ENCODE peak calls at places on chromosomes 13 and 19, in nine cellular contexts. D is heart right ventricle, N is cardiac muscle cell, L is uterus, X is brain microvascular endothelial cell, K is pancreas, V is right lobe of liver, M is PC-3, G is bronchial epithelial cell. F is an unnamed sample.

GRCh38 chr13:99977334-99977911 is 4.2 kb upstream of the ZIC2 start:
- DNase-seq in D (no peak), N (no peak), L (no peak), X (no peak), K (no peak), V (no peak), M (no peak), G (no peak), F (no peak)

GRCh38 chr13:104106705-104107393 is 1040.6 kb upstream of the SLC10A2 start:
- DNase-seq in D (no peak), N (peak), L (no peak), X (peak), K (no peak), V (no peak), M (peak), G (peak), F (no peak)

GRCh38 chr13:52980695-52981094 is 47.9 kb upstream of the OLFM4 start:
- DNase-seq in D (no peak), N (no peak), L (no peak), X (no peak), K (no peak), V (no peak), M (peak), G (peak), F (no peak)

GRCh38 chr19:49988433-49988832 is 27.5 kb upstream of the SIGLEC11 start:
- DNase-seq in D (no peak), N (no peak), L (no peak), X (peak), K (no peak), V (no peak), M (peak), G (peak), F (no peak)

GRCh38 chr19:17739121-17739875 is 12.0 kb upstream of the FCHO1 start:
- DNase-seq in D (peak), N (peak), L (no peak), X (no peak), K (no peak), V (no peak), M (no peak), G (no peak), F (no peak)

GRCh38 chr19:9945319-9945966 is 9.1 kb upstream of the OLFM2 start:
- DNase-seq in D (peak), N (peak), L (peak), X (peak), K (peak), V (peak), M (peak), G (peak), F (peak)

GRCh38 chr13:72259528-72259927 is 392.5 kb upstream of the DACH1 start:
- DNase-seq in D (no peak), N (no peak), L (no peak), X (no peak), K (no peak), V (no peak), M (no peak), G (no peak), F (no peak)

GRCh38 chr19:38527466-38528136 is 90.2 kb downstream of the MAP4K1 start:
- DNase-seq in D (no peak), N (no peak), L (no peak), X (no peak), K (no peak), V (no peak), M (no peak), G (no peak), F (no peak)

GRCh38 chr19:56101095-56101494 is 20.0 kb downstream of the ZNF787 start:
- DNase-seq in D (peak), N (no peak), L (no peak), X (no peak), K (no peak), V (no peak), M (no peak), G (no peak), F (no peak)

GRCh38 chr13:40017662-40018262 is 362.3 kb downstream of the COG6 start:
- DNase-seq in D (no peak), N (no peak), L (no peak), X (no peak), K (no peak), V (no peak), M (no peak), G (no peak), F (no peak)

GRCh38 chr19:6012416-6013170 is 34.7 kb upstream of the RANBP3 start:
- DNase-seq in D (no peak), N (no peak), L (no peak), X (no peak), K (no peak), V (peak), M (no peak), G (no peak), F (no peak)

GRCh38 chr13:73179906-73180305 is 121.1 kb downstream of the KLF5 start:
- DNase-seq in D (no peak), N (no peak), L (no peak), X (no peak), K (no peak), V (no peak), M (peak), G (no peak), F (no peak)

GRCh38 chr13:74288361-74288911 is 154.2 kb upstream of the KLF12 start:
- DNase-seq in D (peak), N (no peak), L (no peak), X (no peak), K (no peak), V (peak), M (no peak), G (peak), F (peak)

GRCh38 chr13:109779074-109779473 is 7.3 kb downstream of the IRS2 start:
- DNase-seq in D (no peak), N (no peak), L (no peak), X (no peak), K (no peak), V (no peak), M (no peak), G (no peak), F (no peak)

GRCh38 chr13:67343777-67344176 is 113.6 kb upstream of the PCDH9 start:
- DNase-seq in D (no peak), N (no peak), L (no peak), X (no peak), K (no peak), V (no peak), M (peak), G (peak), F (no peak)

GRCh38 chr19:36236304-36236945 is 21.5 kb downstream of the ZNF146 start:
- DNase-seq in D (no peak), N (no peak), L (no peak), X (no peak), K (no peak), V (no peak), M (no peak), G (no peak), F (no peak)

DNA sequence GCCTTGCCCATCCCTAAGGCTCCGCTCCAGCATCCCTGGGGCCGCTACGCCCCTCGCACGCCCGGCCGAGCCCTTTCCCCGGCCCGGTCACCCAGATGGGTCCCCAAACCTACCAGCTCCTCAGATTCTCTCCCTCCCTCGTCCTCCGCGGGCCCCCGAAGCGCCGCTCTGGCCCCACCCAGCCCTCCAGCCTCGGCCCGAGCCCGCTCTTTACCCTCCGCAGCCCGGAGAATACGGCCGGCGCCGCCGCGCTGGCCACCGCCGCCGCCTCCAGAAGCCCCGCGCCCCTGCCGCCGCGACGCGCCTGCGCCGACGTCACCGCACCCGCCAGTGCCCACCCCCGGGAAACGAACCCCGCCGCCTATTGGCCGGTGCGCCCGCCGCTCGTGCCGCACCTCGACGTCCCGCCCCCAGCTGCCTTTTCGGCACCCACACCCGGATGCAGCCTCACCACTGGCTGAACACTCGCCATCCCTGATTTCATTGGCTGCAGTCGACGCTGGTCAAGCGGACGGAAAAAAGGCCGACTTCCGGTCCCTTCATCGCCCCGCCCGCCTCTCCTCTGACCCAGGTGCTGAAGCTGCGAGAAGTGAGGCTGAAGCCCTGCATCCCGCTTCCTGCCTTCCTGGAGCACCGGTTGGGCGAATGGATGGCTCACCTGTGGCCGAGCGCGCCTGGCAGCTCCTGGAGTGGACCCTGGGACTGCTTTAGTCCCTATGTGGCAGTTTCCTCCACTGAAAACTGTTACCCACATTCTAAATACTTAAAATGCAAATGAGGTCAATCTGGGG is at the start of gene DAPK3:
- DNase-seq in D (peak), N (peak), L (peak), X (peak), K (peak), V (peak), M (peak), G (peak), F (peak)
- TF ChIP-seq CTCF in D (no peak), N (no peak), L (no peak), X (peak), K (no peak), V (no peak), M (no peak), G (no peak), F (no peak)

GRCh38 chr13:36673838-36674326 is at the start of gene SERTM1:
- DNase-seq in D (peak), N (peak), L (peak), X (no peak), K (no peak), V (no peak), M (no peak), G (no peak), F (peak)

GRCh38 chr13:36675213-36675536 is 1.4 kb downstream of the SERTM1 start:
- DNase-seq in D (no peak), N (no peak), L (no peak), X (no peak), K (no peak), V (no peak), M (no peak), G (no peak), F (no peak)

GRCh38 chr13:36673352-36673751 is 468 bp upstream of the SERTM1 start:
- DNase-seq in D (no peak), N (no peak), L (no peak), X (no peak), K (no peak), V (no peak), M (no peak), G (no peak), F (no peak)

DNA sequence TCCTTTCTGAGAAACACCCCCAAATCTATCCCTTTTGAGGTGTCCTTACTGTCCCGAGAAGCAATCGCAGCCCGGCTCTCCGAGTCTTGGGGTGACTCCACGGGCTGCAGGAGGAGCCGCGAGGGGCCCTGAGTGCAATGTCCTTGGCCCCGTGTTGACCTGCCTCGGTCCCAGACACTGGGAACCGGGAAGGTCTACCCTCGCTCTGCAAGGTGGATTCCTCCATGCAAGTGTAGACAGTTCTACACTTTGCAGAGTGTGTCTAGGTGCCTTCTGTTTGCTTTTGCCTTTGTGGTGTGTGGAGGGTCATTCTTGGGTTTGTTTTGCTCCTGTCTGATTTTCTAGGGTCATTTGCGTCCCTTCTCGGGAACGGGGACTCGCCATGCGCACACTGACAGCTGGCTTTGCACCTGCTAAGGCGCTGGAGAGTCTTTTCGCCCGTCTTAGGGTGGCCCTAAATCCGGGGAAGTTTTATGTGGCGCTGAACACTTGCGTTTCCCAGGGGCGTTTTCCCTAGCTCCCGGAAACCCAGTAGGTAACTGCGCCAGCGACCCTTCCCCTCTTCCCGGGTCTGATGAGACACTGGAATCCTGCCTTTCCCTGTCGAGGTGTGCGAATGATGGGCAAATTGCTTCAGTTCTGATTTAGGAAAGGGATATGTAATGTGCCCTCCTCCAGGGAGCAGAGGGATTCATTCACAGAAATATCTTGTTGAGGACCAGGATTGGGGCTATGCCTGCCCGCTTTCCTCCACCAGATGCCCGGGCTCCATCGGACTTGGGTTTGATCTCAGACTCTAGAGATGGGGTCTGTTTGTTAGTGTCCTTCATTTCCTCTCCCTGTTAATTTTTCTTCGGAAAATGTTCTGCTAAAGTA is 755 bp downstream of the SERTM1 start:
- DNase-seq in D (no peak), N (no peak), L (no peak), X (no peak), K (no peak), V (no peak), M (no peak), G (no peak), F (no peak)
- H3K4me3 ChIP-seq in D (peak), N (peak), L (peak), X (no peak), K (no peak), V (no peak), M (no peak), G (no peak), F (peak)

DNA sequence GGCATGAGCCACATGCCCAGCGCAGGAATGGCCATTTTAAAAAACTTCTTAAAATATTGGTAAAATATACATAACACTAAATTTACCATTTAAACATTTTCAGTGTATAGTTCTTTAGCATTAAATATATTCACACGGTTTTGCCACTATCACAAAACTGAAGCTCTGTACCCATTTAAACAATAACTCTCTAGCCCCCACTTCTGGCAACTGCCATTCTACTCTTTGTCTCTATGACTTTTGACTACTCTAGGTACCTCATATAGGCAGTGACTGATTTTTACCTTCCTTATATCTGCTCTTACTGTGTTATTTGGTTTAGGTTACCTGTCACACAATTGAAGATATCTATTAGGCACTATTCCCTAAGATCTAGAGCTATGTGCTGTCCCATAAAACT is 2.3 kb upstream of the KBTBD7 start:
- DNase-seq in D (no peak), N (peak), L (no peak), X (no peak), K (no peak), V (no peak), M (peak), G (peak), F (no peak)
- TF ChIP-seq CTCF in D (no peak), N (peak), L (no peak), X (peak), K (no peak), V (peak), M (peak), G (peak), F (no peak)

DNA sequence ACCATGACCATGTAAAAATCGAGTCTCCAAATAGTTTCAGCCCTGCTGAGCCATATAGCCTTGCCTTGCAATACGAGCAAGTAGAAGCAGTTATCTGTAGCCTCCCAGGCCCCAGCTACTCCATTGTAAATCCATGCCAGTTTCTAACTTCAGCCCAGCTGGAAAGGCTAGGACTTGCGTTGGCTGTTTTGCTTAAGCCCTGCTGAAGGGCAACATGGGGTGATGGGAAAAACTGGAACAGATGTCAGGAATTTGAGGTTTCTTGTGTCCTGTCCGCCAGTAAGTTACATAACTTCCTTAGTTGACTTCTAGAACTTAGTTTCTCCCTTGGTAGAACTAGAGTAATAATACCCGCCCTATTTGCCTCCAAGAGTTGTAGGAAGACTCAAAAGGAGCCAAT is 216.0 kb upstream of the SERP2 start:
- DNase-seq in D (no peak), N (peak), L (no peak), X (no peak), K (no peak), V (no peak), M (no peak), G (no peak), F (no peak)
- H3K4me3 ChIP-seq in D (no peak), N (no peak), L (no peak), X (no peak), K (no peak), V (no peak), M (no peak), G (no peak), F (no peak)

DNA sequence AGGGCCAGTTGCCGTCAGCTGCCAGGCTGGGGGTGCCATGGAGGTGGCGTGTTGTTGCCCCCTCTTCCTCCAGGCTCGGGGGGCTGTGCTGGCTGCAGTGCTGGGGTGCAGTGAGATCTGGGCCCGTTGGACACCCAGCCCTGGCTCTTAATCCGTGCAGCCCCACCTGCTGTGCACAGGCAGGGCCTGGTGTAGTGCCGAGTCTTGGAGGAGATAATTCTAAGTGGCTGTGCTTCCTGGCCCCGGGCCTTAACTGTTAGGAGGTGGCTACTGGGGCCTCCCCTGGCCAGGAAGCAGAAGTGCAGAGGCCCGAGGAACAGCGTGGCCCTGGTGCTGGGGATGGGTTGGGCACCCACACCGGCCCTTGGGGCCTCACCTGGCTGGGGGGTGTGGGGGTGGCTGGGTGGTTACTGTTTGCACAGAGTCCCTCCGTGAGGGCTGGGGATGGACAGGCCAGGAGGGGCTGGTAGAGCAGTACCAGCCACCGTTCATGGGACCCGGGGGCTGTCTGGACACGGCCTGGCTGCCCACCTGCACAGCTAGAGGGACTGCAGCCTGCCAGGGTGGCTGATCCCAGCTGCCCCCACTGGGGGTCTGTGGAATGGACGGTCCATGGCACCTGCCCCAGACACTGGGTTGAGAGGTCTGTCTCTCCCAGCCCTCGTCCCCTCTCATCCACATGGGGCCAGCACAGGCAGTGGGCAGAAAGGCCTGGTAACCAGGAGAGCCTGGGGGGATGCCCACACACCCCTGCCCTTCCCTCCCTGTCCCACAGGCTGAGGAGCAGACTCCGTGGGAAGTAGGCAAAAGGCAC is 3.3 kb downstream of the GPX4 start:
- DNase-seq in D (no peak), N (peak), L (no peak), X (no peak), K (no peak), V (no peak), M (peak), G (peak), F (no peak)
- TF ChIP-seq CTCF in D (no peak), N (peak), L (no peak), X (peak), K (no peak), V (no peak), M (peak), G (peak), F (no peak)

GRCh38 chr19:16457195-16457953 is 14.4 kb downstream of the EPS15L1 start:
- DNase-seq in D (peak), N (peak), L (peak), X (no peak), K (no peak), V (no peak), M (peak), G (peak), F (peak)
- H3K4me3 ChIP-seq in D (no peak), N (no peak), L (no peak), X (peak), K (no peak), V (no peak), M (no peak), G (no peak), F (peak)

GRCh38 chr13:80278706-80279105 is 62.2 kb downstream of the SPRY2 start:
- DNase-seq in D (no peak), N (no peak), L (no peak), X (no peak), K (no peak), V (no peak), M (no peak), G (no peak), F (no peak)

GRCh38 chr13:80274643-80275042 is 66.3 kb downstream of the SPRY2 start:
- DNase-seq in D (no peak), N (no peak), L (no peak), X (no peak), K (no peak), V (no peak), M (peak), G (peak), F (no peak)

GRCh38 chr13:80273717-80274116 is 67.2 kb downstream of the SPRY2 start:
- DNase-seq in D (no peak), N (no peak), L (no peak), X (no peak), K (no peak), V (no peak), M (no peak), G (no peak), F (no peak)

DNA sequence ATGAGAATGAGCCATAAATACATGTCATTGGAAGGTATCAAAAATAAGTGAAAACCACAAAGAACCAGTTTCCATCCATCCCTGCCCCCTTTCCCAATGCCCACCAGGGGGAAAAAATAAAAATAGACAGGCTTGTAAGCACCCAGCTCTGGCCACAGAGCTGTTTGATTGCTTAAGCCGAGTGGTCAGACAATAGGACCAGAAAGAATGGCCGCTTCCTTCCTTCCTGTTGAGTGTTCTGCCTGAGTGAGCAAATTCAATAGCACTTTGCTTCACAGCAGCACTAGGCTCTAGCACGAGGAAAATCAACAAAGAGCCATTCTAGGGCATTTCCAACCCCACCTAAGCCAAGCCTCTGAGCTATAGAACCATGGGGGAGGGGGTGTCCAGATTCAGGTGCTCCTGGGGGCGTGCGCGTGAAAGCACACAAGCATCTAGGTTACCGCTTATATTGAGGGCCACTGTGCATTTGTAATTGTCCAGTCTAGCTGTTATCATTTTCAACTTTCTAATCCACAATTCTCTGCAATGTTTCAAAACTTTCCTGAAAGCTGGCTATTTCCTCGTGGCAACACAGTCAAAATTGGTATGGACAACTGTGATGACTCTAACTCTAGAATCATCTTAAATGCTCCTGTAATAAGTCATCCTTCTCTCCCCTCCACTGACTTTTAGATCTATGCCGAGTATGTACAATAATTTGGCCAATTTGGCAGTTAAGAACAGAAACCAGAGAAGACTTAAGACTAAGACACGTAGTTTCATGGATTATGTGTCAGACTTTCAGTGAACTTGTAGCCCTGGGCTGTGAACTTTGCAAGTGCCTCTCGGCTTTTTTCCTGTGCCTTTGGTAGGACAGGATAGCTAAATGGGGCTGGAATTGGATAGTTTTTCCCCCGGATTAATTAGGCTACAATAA is 64.3 kb downstream of the SPRY2 start:
- DNase-seq in D (no peak), N (peak), L (no peak), X (no peak), K (no peak), V (no peak), M (peak), G (peak), F (peak)
- TF ChIP-seq CTCF in D (no peak), N (no peak), L (no peak), X (no peak), K (no peak), V (no peak), M (no peak), G (no peak), F (no peak)

F was measured in heart left ventricle.